ENCODE peak calls at places on chromosome 16, in eight cellular contexts. W is aorta; C is stimulated activated CD8-positive, alpha-beta memory T cell treated with anti-CD3 and anti-CD28 coated beads, Interleukin-4, amount 100 ng/mL, for 24 hours; A is GM04503; O is AG10803; L is prostate gland; E is Calu3; S is OCI-M1. V is an unnamed sample.

GRCh38 chr16:86171329-86171728 is 272.4 kb downstream of the IRF8 start:
- DNase-seq in O (peak), W (no peak), A (peak), L (no peak), S (no peak), E (no peak), C (no peak), V (no peak)

GRCh38 chr16:2324296-2324859 is 16.1 kb downstream of the ABCA3 start:
- DNase-seq in E (no peak), O (no peak), L (no peak), A (no peak), S (no peak), W (no peak), C (no peak), V (no peak)

GRCh38 chr16:4360538-4361021 is 9.5 kb upstream of the PAM16 start:
- DNase-seq in E (no peak), O (no peak), C (no peak), W (no peak), A (no peak), S (peak), L (no peak), V (peak)

GRCh38 chr16:71648921-71649320 is 22.9 kb downstream of the MARVELD3 start:
- DNase-seq in C (no peak), A (no peak), S (peak), W (no peak), E (peak), L (no peak), O (no peak), V (no peak)

GRCh38 chr16:1657841-1658240 is 20.2 kb upstream of the JPT2 start:
- DNase-seq in E (no peak), L (no peak), O (no peak), W (no peak), A (no peak), S (no peak), C (no peak), V (no peak)

GRCh38 chr16:15716694-15717447 is 66.8 kb downstream of the NDE1 start:
- DNase-seq in A (no peak), O (no peak), C (no peak), S (no peak), L (no peak), E (no peak), W (no peak), V (no peak)

GRCh38 chr16:72554935-72555334 is 383.0 kb upstream of the PMFBP1 start:
- DNase-seq in W (no peak), O (peak), L (no peak), E (no peak), A (no peak), S (no peak), C (no peak), V (no peak)

GRCh38 chr16:55502801-55503366 is 6.0 kb upstream of the LPCAT2 start:
- DNase-seq in L (peak), C (no peak), W (peak), S (no peak), A (no peak), O (peak), E (peak), V (peak)

V was measured in NCI-H69.